ENCODE peak calls at places on chromosomes 11 and 22, in seven cellular contexts. N, P, V, E, D, Y and X are unnamed samples.

GRCh38 chr22:23751441-23751996 is 607 bp upstream of the ZNF70 start:
- DNase-seq in Y (no peak), E (peak), D (no peak), P (no peak), N (no peak), V (peak), X (no peak)

GRCh38 chr11:65899356-65900124 is 648 bp downstream of the FOSL1 start:
- DNase-seq in Y (peak), N (peak), V (peak), P (no peak), E (peak), D (peak), X (peak)

GRCh38 chr11:85787168-85787567 is 23.8 kb downstream of the SYTL2 start:
- DNase-seq in D (no peak), E (no peak), N (no peak), Y (no peak), P (no peak), V (no peak), X (no peak)

GRCh38 chr11:76872959-76873827 is 12.5 kb downstream of the ACER3 start:
- DNase-seq in N (no peak), V (no peak), P (no peak), D (no peak), Y (no peak), E (no peak), X (no peak)

GRCh38 chr22:24410110-24410856 is 17.1 kb upstream of the ADORA2A start:
- DNase-seq in D (no peak), E (no peak), Y (no peak), N (peak), P (no peak), V (no peak), X (no peak)

GRCh38 chr11:115499891-115500290 is 4.3 kb downstream of the CADM1 start:
- DNase-seq in V (no peak), D (no peak), P (peak), Y (no peak), N (no peak), E (no peak), X (no peak)

GRCh38 chr11:11993814-11994213 is 14.6 kb downstream of the DKK3 start:
- DNase-seq in N (peak), P (peak), Y (peak), V (no peak), D (no peak), E (no peak), X (no peak)

GRCh38 chr11:11252403-11252802 is 100.6 kb downstream of the CSNK2A3 start:
- DNase-seq in Y (no peak), V (peak), E (no peak), N (no peak), P (no peak), D (no peak), X (no peak)

GRCh38 chr22:37270928-37271650 is 11.2 kb upstream of the CYTH4 start:
- DNase-seq in P (no peak), N (no peak), Y (peak), V (peak), D (no peak), E (no peak), X (no peak)

GRCh38 chr22:49351761-49352221 is 475.9 kb downstream of the BRD1 start:
- DNase-seq in P (no peak), D (no peak), E (no peak), Y (no peak), V (peak), N (no peak), X (no peak)

DNA sequence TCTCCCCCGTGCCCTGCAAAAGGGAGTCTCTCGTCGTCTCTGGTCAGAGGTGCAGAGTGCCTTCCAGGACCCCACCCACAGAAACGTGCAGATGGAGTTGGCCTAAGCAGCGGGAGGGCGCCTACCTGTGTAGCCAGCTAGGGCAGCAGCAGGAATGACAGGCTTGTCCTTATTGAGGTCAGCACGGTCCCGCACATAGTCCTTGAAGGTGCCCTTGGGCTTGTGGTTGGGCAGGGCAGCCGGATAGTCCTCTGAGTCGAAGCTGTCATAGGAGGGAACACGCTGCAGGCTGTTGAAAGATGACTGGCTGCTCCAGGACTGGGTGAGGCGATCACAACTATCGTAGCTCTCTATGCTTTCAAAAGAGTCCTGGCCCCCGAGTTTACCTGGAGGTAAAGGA is 107.3 kb downstream of the ETS1 start:
- DNase-seq in D (no peak), V (no peak), P (no peak), E (no peak), N (no peak), Y (no peak), X (no peak)
- H3K27ac ChIP-seq in D (peak), V (no peak), P (no peak), E (peak), N (no peak), Y (no peak), X (peak)

GRCh38 chr11:43644626-43645299 is 35.8 kb upstream of the HSD17B12 start:
- DNase-seq in Y (peak), P (no peak), E (peak), D (no peak), N (no peak), V (no peak), X (no peak)

GRCh38 chr11:43646767-43647166 is 33.8 kb upstream of the HSD17B12 start:
- DNase-seq in D (no peak), N (no peak), V (no peak), Y (no peak), E (no peak), P (no peak), X (no peak)

GRCh38 chr11:43639920-43640319 is 40.6 kb upstream of the HSD17B12 start:
- DNase-seq in E (no peak), P (no peak), Y (no peak), D (no peak), V (no peak), N (no peak), X (no peak)

GRCh38 chr11:43648888-43649287 is 31.6 kb upstream of the HSD17B12 start:
- DNase-seq in D (no peak), N (no peak), V (no peak), E (no peak), Y (no peak), P (no peak), X (no peak)

GRCh38 chr11:43643898-43644625 is 36.5 kb upstream of the HSD17B12 start:
- DNase-seq in P (peak), E (peak), N (peak), D (peak), Y (peak), V (peak), X (peak)
- H3K27ac ChIP-seq in P (peak), E (peak), N (peak), D (peak), Y (peak), V (no peak), X (peak)

GRCh38 chr11:130389315-130389935 is 39.0 kb downstream of the ADAMTS8 start:
- DNase-seq in V (no peak), Y (no peak), P (no peak), N (peak), D (no peak), E (peak), X (no peak)

GRCh38 chr11:130388607-130389205 is 39.7 kb downstream of the ADAMTS8 start:
- DNase-seq in Y (no peak), N (no peak), P (no peak), D (no peak), V (no peak), E (no peak), X (no peak)

GRCh38 chr11:130381317-130381716 is 47.1 kb downstream of the ADAMTS8 start:
- DNase-seq in P (no peak), N (no peak), E (no peak), Y (peak), V (peak), D (no peak), X (no peak)

GRCh38 chr11:130379276-130379675 is 49.1 kb downstream of the ADAMTS8 start:
- DNase-seq in D (no peak), Y (no peak), N (no peak), V (peak), E (no peak), P (no peak), X (no peak)

GRCh38 chr11:130383363-130384168 is 44.8 kb downstream of the ADAMTS8 start:
- DNase-seq in D (no peak), N (peak), Y (peak), P (no peak), V (peak), E (no peak), X (no peak)
- H3K27ac ChIP-seq in D (no peak), N (no peak), Y (no peak), P (no peak), V (peak), E (peak), X (no peak)

GRCh38 chr22:39915295-39915726 is 14.4 kb downstream of the GRAP2 start:
- DNase-seq in Y (no peak), N (no peak), P (no peak), D (no peak), V (no peak), E (no peak), X (no peak)

GRCh38 chr22:39913321-39913720 is 12.4 kb downstream of the GRAP2 start:
- DNase-seq in P (no peak), Y (no peak), N (no peak), E (no peak), V (no peak), D (no peak), X (no peak)

GRCh38 chr22:39916496-39916895 is 15.6 kb downstream of the GRAP2 start:
- DNase-seq in Y (no peak), V (no peak), D (no peak), E (no peak), P (no peak), N (no peak), X (no peak)

GRCh38 chr22:39913886-39914285 is 13.0 kb downstream of the GRAP2 start:
- DNase-seq in E (no peak), D (no peak), N (no peak), P (no peak), V (no peak), Y (no peak), X (no peak)

GRCh38 chr22:39914584-39914983 is 13.7 kb downstream of the GRAP2 start:
- DNase-seq in Y (no peak), P (no peak), N (no peak), E (no peak), V (no peak), D (no peak), X (no peak)
- H3K27ac ChIP-seq in Y (no peak), P (no peak), N (no peak), E (no peak), V (no peak), D (no peak), X (no peak)

GRCh38 chr11:95256204-95256819 is 25.3 kb upstream of the SESN3 start:
- DNase-seq in V (no peak), D (no peak), E (no peak), Y (peak), P (no peak), N (peak), X (no peak)

GRCh38 chr11:95254139-95254704 is 23.2 kb upstream of the SESN3 start:
- DNase-seq in N (peak), P (peak), D (peak), E (peak), Y (peak), V (peak), X (peak)

GRCh38 chr11:95257596-95257995 is 26.6 kb upstream of the SESN3 start:
- DNase-seq in D (no peak), E (no peak), Y (no peak), P (no peak), V (no peak), N (no peak), X (no peak)

DNA sequence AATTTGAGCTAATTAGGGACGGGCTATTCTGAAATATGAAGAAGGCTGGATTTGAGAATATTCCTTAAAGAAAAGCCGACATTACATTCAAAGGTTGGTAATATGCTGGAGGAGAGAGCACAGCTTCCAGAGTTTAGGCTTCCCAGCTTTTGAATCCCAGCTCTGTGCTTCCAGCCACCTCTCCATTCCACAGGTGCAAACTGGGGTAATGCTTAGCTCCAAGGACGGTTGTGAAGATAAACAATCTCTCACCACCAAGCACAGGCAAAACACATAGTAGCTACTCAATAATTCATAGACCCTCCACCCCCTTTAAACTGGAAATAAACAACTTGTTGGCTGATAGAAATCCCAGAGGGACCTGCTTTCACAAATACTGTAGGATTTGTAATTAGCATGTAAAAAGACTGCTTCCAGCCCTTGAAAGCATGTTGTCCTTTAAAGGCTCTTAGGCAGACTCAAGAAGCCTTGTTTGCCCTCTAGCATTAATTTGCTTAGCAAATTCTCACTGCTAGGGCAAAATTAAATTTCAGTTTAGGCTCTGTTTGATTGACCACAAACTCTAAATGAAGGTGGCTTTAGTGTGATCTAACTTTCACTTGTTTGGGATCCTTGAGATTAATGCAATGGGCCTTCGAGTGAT is 24.6 kb upstream of the SESN3 start:
- DNase-seq in N (no peak), E (no peak), P (no peak), D (no peak), Y (no peak), V (peak), X (no peak)
- H3K27ac ChIP-seq in N (no peak), E (no peak), P (peak), D (no peak), Y (no peak), V (no peak), X (no peak)

GRCh38 chr11:120710354-120711187 is 199.0 kb downstream of the GRIK4 start:
- DNase-seq in D (peak), V (peak), Y (peak), E (peak), N (peak), P (peak), X (no peak)
- H3K27ac ChIP-seq in D (peak), V (peak), Y (no peak), E (peak), N (no peak), P (peak), X (no peak)

GRCh38 chr11:57802411-57802810 is 40.8 kb downstream of the CTNND1 start:
- DNase-seq in D (no peak), V (no peak), Y (no peak), P (no peak), N (no peak), E (no peak), X (no peak)

GRCh38 chr11:57801185-57801490 is 39.5 kb downstream of the CTNND1 start:
- DNase-seq in V (no peak), N (no peak), E (no peak), P (no peak), D (no peak), Y (no peak), X (no peak)

GRCh38 chr11:57798905-57799559 is 37.4 kb downstream of the CTNND1 start:
- DNase-seq in Y (peak), N (no peak), D (peak), E (peak), V (no peak), P (no peak), X (no peak)

GRCh38 chr11:57804466-57804865 is 42.9 kb downstream of the CTNND1 start:
- DNase-seq in Y (no peak), N (no peak), E (no peak), P (no peak), D (no peak), V (no peak), X (no peak)

DNA sequence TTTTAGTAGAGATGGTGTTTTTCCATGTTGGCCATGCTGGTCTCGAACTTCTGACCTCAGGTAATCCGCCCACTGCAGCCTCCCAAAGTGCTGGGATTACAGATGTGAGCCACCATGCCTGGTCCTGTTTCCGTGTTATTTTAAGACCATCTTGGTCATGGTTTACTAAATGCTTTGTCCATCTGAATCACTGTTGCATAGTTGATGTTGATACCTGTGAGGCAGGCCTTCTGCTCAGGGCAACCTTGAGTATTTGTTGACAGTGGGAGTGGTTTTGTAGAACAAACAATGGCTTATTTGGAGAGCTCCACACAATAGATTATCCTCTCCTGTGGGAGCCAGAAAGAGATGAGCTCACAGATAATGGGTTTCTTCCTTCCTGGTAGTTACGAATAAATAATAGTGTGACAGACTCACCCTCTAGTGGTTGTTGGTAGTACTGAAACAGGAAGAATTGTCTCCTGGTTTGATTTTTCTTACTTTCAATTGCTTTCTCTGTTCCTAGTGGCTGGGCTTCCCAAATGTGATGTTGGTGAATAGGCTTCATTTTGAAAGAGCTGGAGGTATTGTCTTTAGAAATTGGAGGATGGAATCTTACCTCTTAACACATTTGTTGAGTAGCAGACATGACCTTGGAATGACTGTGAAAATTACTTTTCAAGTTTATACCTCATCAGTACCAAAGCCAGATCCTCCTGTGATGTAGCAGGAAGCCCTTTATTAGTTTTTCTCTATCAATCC is 39.0 kb downstream of the CTNND1 start:
- DNase-seq in D (no peak), N (peak), P (no peak), Y (peak), E (no peak), V (peak), X (no peak)
- H3K27ac ChIP-seq in D (no peak), N (no peak), P (peak), Y (peak), E (peak), V (peak), X (no peak)